ENCODE peak calls at places on chromosome 6, in four cellular contexts. E, T, R and P are unnamed samples.

GRCh38 chr6:32854376-32855178 is 585 bp downstream of the PSMB9 start:
- DNase-seq in E (no peak), T (no peak), R (peak; percentile 39), P (no peak)

GRCh38 chr6:138007014-138007472 is 100.2 kb downstream of the PERP start:
- DNase-seq in E (peak; percentile 48), T (no peak), R (peak; percentile 64), P (peak; percentile 73)

GRCh38 chr6:1393641-1394283 is 4.4 kb downstream of the FOXF2 start:
- DNase-seq in E (no peak), T (no peak), R (no peak), P (no peak)

GRCh38 chr6:28867078-28867414 is 56.7 kb downstream of the TRIM27 start:
- DNase-seq in E (no peak), T (no peak), R (peak; percentile 38), P (no peak)

GRCh38 chr6:113361014-113361645 is 496.0 kb upstream of the MARCKS start:
- DNase-seq in E (peak; percentile 82), T (no peak), R (no peak), P (no peak)

GRCh38 chr6:43604174-43604573 is 24.9 kb downstream of the GTPBP2 start:
- DNase-seq in E (no peak), T (no peak), R (no peak), P (no peak)

GRCh38 chr6:44737829-44738528 is 350.5 kb downstream of the CDC5L start:
- DNase-seq in E (no peak), T (peak; percentile 55), R (no peak), P (no peak)

GRCh38 chr6:87436435-87436834 is 28.7 kb downstream of the CFAP206 start:
- DNase-seq in E (peak; percentile 55), T (peak; percentile 25), R (peak; percentile 71), P (peak; percentile 66)

GRCh38 chr6:89985744-89986493 is 91.7 kb downstream of the GJA10 start:
- DNase-seq in E (no peak), T (no peak), R (peak; percentile 17), P (no peak)

GRCh38 chr6:49202923-49203322 is 260.1 kb downstream of the MMUT start:
- DNase-seq in E (no peak), T (no peak), R (no peak), P (no peak)

GRCh38 chr6:63348836-63349235 is 29.1 kb upstream of the LGSN start:
- DNase-seq in E (no peak), T (no peak), R (no peak), P (no peak)

GRCh38 chr6:2861071-2861821 is 19.6 kb upstream of the SERPINB1 start:
- DNase-seq in E (no peak), T (no peak), R (no peak), P (no peak)

GRCh38 chr6:26383624-26384417 is 913 bp downstream of the BTN2A2 start:
- DNase-seq in E (no peak), T (no peak), R (no peak), P (no peak)

GRCh38 chr6:111711476-111711875 is 105.8 kb upstream of the TRAF3IP2 start:
- DNase-seq in E (no peak), T (no peak), R (no peak), P (no peak)

GRCh38 chr6:81613606-81614005 is 138.9 kb downstream of the TENT5A start:
- DNase-seq in E (no peak), T (no peak), R (no peak), P (no peak)

GRCh38 chr6:6781172-6781876 is 192.8 kb downstream of the LY86 start:
- DNase-seq in E (no peak), T (no peak), R (no peak), P (no peak)

GRCh38 chr6:1586256-1586655 is 23.5 kb upstream of the FOXC1 start:
- DNase-seq in E (no peak), T (no peak), R (no peak), P (no peak)

GRCh38 chr6:36327226-36328009 is 9.3 kb downstream of the BNIP5 start:
- DNase-seq in E (no peak), T (no peak), R (no peak), P (no peak)

GRCh38 chr6:44004625-44005506 is 122.4 kb downstream of the MRPL14 start:
- DNase-seq in E (no peak), T (no peak), R (no peak), P (no peak)

GRCh38 chr6:6256881-6257280 is 63.6 kb downstream of the F13A1 start:
- DNase-seq in E (no peak), T (no peak), R (no peak), P (no peak)

GRCh38 chr6:170358496-170358895 is 51.9 kb downstream of the FAM120B start:
- DNase-seq in E (no peak), T (no peak), R (no peak), P (no peak)

GRCh38 chr6:3707751-3708412 is 43.6 kb downstream of the PXDC1 start:
- DNase-seq in E (no peak), T (no peak), R (no peak), P (no peak)

GRCh38 chr6:139135578-139136545 is 982 bp downstream of the HECA start:
- DNase-seq in E (no peak), T (no peak), R (peak; percentile 41), P (peak; percentile 36)

GRCh38 chr6:55578537-55579363 is at the start of gene HMGCLL1:
- DNase-seq in E (no peak), T (no peak), R (no peak), P (peak; percentile 82)

GRCh38 chr6:34958748-34959147 is 69.7 kb downstream of the ANKS1A start:
- DNase-seq in E (no peak), T (no peak), R (no peak), P (no peak)

GRCh38 chr6:158810149-158811095 is 8.7 kb downstream of the EZR start:
- DNase-seq in E (no peak), T (no peak), R (no peak), P (no peak)

GRCh38 chr6:153989989-153990388 is 49.1 kb upstream of the OPRM1 start:
- DNase-seq in E (peak; percentile 25), T (no peak), R (no peak), P (no peak)

GRCh38 chr6:7912736-7913517 is 2.3 kb upstream of the TXNDC5 start:
- DNase-seq in E (no peak), T (no peak), R (peak; percentile 76), P (no peak)

DNA sequence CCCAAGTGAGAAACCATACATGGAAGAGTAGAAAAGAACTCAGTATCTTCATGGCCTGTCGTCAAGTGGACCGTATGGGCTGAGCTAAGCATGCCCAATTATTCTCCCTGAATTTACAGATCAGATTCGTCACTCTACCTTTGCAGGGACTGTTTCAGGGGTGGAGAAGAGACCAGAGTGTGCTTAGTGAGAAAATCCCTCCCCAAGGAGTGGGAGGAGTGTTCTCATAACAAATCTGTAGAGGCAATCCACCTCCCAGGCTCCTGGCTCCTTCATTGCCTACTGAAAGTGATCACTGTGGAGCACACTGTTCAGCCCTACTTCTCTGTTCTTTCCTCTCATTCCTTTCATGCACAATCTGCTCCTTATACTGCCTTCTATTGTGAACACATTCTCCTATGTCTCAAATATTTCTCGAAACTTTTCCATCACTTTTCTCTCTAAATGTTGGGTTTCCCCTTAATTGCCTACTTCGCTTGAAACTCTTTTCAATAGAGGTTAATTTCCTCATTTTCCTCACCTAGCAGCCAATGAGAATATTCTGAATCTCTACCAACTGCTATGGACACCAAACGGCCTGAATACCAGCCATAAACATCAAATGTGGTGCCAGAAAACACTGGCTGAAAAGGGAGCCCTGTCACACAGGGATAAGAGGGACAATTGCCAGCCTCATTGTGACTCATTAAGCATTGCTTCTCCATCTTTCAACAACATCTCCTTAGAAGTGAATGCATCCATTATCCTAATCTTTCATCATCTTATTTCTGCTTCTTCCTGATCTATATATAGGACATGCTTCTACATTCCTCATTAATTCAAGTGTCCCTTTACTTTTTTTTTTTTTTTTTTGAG is 398.3 kb downstream of the UTRN start:
- DNase-seq in E (no peak), T (no peak), R (no peak), P (no peak)
- TF ChIP-seq BHLHE40 in E (no peak), T (no peak), R (no peak), P (no peak)

DNA sequence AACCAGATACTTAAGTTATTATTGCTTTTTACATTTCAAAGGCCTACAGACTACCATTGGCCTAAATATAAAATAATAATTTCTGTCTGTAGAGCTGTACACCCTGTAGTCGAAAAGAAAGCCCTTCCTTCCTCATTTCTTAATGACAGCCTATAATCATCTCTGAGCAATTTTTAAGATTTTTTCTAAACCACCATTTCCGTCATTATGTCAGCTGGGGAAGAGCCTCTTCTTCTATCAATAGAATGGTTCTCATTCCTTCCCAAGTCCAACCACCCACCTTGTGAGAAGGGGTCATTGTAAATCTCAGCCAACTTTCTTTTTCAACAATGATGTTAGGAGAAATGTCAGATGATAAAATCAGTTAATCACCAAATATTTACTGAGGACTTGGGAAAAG is 91.8 kb downstream of the PLEKHG1 start:
- DNase-seq in E (no peak), T (no peak), R (no peak), P (no peak)
- TF ChIP-seq FOXM1 in E (no peak), T (peak; percentile 36), R (no peak), P (no peak)

GRCh38 chr6:169255643-169256042 is 2.0 kb upstream of the THBS2 start:
- DNase-seq in E (no peak), T (no peak), R (no peak), P (no peak)

GRCh38 chr6:169253341-169253740 is 305 bp downstream of the THBS2 start:
- DNase-seq in E (no peak), T (no peak), R (no peak), P (no peak)

GRCh38 chr6:169256061-169256460 is 2.4 kb upstream of the THBS2 start:
- DNase-seq in E (no peak), T (no peak), R (no peak), P (no peak)

GRCh38 chr6:169253745-169254238 is at the start of gene THBS2:
- DNase-seq in E (no peak), T (no peak), R (no peak), P (no peak)

GRCh38 chr6:169254456-169255316 is 1.0 kb upstream of the THBS2 start:
- DNase-seq in E (no peak), T (no peak), R (no peak), P (no peak)
- TF ChIP-seq BHLHE40 in E (no peak), T (no peak), R (no peak), P (no peak)

DNA sequence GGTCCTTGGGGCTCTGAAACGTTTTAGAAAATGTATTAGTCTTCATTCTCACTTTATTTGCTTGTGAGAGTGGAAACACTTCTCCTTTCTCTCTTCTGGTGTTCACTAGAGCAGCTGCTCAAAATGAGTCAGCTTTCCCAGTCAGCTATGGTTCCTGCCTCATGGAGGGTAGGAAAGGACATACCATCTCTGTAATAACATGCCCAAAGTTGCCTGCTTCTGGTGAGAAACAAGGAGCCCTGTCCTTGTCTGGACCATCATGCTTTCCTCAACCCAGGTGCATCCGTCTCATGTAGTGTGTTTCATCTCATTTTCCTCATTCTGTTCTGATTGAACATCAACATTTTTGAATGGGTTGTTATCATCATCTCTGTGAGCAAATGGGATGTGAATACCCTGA is 17.1 kb upstream of the TINAG start:
- DNase-seq in E (no peak), T (peak; percentile 50), R (no peak), P (no peak)
- TF ChIP-seq FOXM1 in E (no peak), T (no peak), R (no peak), P (no peak)

GRCh38 chr6:10112871-10113584 is 301.8 kb downstream of the TFAP2A start:
- DNase-seq in E (no peak), T (no peak), R (peak; percentile 35), P (no peak)

DNA sequence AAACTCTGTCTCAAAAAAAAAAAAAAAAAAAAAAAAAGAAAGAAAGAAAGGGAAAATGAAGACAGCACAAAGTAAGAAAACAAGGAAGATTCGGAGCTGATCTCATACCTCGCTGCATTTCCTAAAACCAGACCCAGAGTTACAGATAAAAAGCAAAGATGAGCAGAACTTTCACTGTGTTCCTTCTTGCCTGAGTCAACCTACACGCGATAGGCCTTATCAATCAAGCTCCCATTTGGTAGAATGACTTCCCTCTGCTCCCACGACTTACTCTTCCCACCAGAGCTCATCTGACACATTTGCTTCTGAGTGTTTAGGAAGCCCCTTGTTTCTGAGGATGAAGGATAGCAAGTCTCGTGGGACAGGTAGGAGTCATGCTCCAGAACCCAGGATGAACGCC is 302.9 kb downstream of the TFAP2A start:
- DNase-seq in E (no peak), T (no peak), R (no peak), P (no peak)
- TF ChIP-seq BHLHE40 in E (no peak), T (no peak), R (peak; percentile 73), P (no peak)